ENCODE peak calls at places on chromosomes 3 and 15, in ten cellular contexts. B, W, M, I, U, Y, K, H, X and E are unnamed samples.

GRCh38 chr3:174536319-174536718 is 322.8 kb upstream of the NAALADL2 start:
- DNase-seq in W (no peak), I (no peak), M (no peak), K (no peak), H (no peak), U (no peak), X (no peak), Y (no peak), B (no peak), E (no peak)

GRCh38 chr15:98785796-98786581 is 137.7 kb downstream of the IGF1R start:
- DNase-seq in X (no peak), M (no peak), W (no peak), K (no peak), B (no peak), H (no peak), Y (no peak), I (peak), U (no peak), E (no peak)

GRCh38 chr3:16704938-16705337 is 99.7 kb upstream of the DAZL start:
- DNase-seq in I (no peak), B (no peak), U (no peak), W (no peak), M (no peak), Y (no peak), K (no peak), H (no peak), X (no peak), E (no peak)

GRCh38 chr15:23424111-23424904 is 22.7 kb downstream of the GOLGA6L2 start:
- DNase-seq in I (no peak), U (no peak), M (no peak), Y (no peak), W (no peak), X (no peak), H (no peak), B (no peak), K (peak), E (no peak)

GRCh38 chr15:40054746-40055575 is 16.0 kb upstream of the SRP14 start:
- DNase-seq in X (no peak), B (no peak), Y (peak), W (peak), K (peak), M (no peak), H (no peak), I (no peak), U (no peak), E (peak)

GRCh38 chr3:37477713-37478487 is 303.5 kb upstream of the LRRFIP2 start:
- DNase-seq in H (no peak), K (no peak), Y (no peak), I (no peak), X (no peak), M (no peak), U (no peak), B (no peak), W (no peak), E (no peak)

GRCh38 chr15:83491486-83491885 is 44.3 kb downstream of the SH3GL3 start:
- DNase-seq in X (no peak), I (no peak), U (no peak), H (no peak), K (no peak), B (no peak), Y (no peak), W (no peak), M (no peak), E (no peak)

GRCh38 chr15:100394726-100395125 is 53.0 kb upstream of the ADAMTS17 start:
- DNase-seq in H (no peak), Y (no peak), X (no peak), I (no peak), M (no peak), B (no peak), U (no peak), W (no peak), K (no peak), E (no peak)

GRCh38 chr3:3110299-3110630 is at the start of gene IL5RA:
- DNase-seq in U (no peak), Y (peak), I (peak), X (no peak), H (no peak), K (no peak), W (no peak), M (no peak), B (no peak), E (no peak)

GRCh38 chr3:146148468-146148931 is 12.5 kb downstream of the PLOD2 start:
- DNase-seq in W (no peak), M (no peak), U (no peak), K (no peak), I (no peak), X (no peak), H (no peak), B (no peak), Y (peak), E (no peak)

GRCh38 chr15:81531141-81531592 is 157.2 kb upstream of the TMC3 start:
- DNase-seq in M (no peak), X (peak), H (no peak), K (no peak), U (no peak), B (no peak), W (no peak), I (no peak), Y (peak), E (peak)

GRCh38 chr3:127690823-127691452 is 18.2 kb downstream of the ABTB1 start:
- DNase-seq in Y (peak), M (no peak), U (peak), H (no peak), X (peak), K (peak), I (peak), B (no peak), W (no peak), E (peak)

GRCh38 chr15:63420333-63420741 is 38.7 kb upstream of the CA12 start:
- DNase-seq in U (no peak), Y (peak), M (no peak), B (no peak), W (no peak), X (no peak), I (peak), H (no peak), K (no peak), E (peak)

GRCh38 chr3:97825101-97825500 is 3.3 kb downstream of the CRYBG3 start:
- DNase-seq in W (no peak), M (no peak), H (no peak), I (no peak), B (no peak), Y (peak), U (no peak), X (no peak), K (no peak), E (no peak)

GRCh38 chr15:29102911-29103824 is 166.5 kb downstream of the NSMCE3 start:
- DNase-seq in I (no peak), K (peak), M (no peak), X (peak), B (no peak), W (no peak), U (peak), H (no peak), Y (no peak), E (peak)

GRCh38 chr3:41612853-41613252 is 349.1 kb downstream of the ULK4 start:
- DNase-seq in B (no peak), Y (no peak), K (no peak), W (no peak), X (no peak), U (no peak), M (no peak), H (no peak), I (no peak), E (no peak)

GRCh38 chr15:69666921-69667811 is 214.5 kb downstream of the RPLP1 start:
- DNase-seq in K (peak), M (peak), I (no peak), W (no peak), U (peak), Y (no peak), B (no peak), X (peak), H (no peak), E (no peak)

GRCh38 chr3:133547432-133548041 is 25.9 kb upstream of the CDV3 start:
- DNase-seq in Y (peak), K (no peak), X (no peak), U (no peak), B (peak), I (peak), W (no peak), M (no peak), H (no peak), E (peak)

GRCh38 chr15:31303434-31304073 is 23.1 kb upstream of the KLF13 start:
- DNase-seq in H (no peak), M (no peak), B (no peak), U (peak), Y (peak), W (no peak), X (peak), I (no peak), K (peak), E (no peak)

GRCh38 chr3:115800489-115801080 is 177.3 kb downstream of the GAP43 start:
- DNase-seq in Y (peak), I (peak), U (no peak), B (no peak), X (no peak), H (no peak), W (no peak), K (no peak), M (no peak), E (peak)

GRCh38 chr3:42129014-42129953 is 38.1 kb downstream of the TRAK1 start:
- DNase-seq in K (no peak), M (no peak), Y (peak), X (no peak), W (no peak), H (peak), U (no peak), I (peak), B (no peak), E (no peak)

GRCh38 chr3:111846717-111847116 is 12.3 kb upstream of the PHLDB2 start:
- DNase-seq in M (no peak), K (no peak), B (no peak), W (no peak), I (peak), H (no peak), Y (peak), X (no peak), U (no peak), E (peak)

GRCh38 chr15:67048281-67049279 is 16.8 kb upstream of the SMAD3 start:
- DNase-seq in B (no peak), I (peak), X (no peak), H (peak), Y (peak), U (no peak), M (no peak), K (peak), W (peak), E (peak)

GRCh38 chr3:54304867-54305266 is 182.5 kb downstream of the CACNA2D3 start:
- DNase-seq in X (no peak), H (no peak), K (no peak), M (no peak), Y (no peak), W (no peak), U (no peak), B (no peak), I (no peak), E (no peak)

GRCh38 chr3:194824100-194824499 is 138.4 kb downstream of the FAM43A start:
- DNase-seq in X (no peak), I (no peak), Y (no peak), W (no peak), B (no peak), K (no peak), M (no peak), H (no peak), U (no peak), E (no peak)

GRCh38 chr3:188197388-188197847 is 43.5 kb downstream of the LPP start:
- DNase-seq in Y (no peak), K (peak), M (no peak), H (no peak), W (no peak), I (no peak), U (no peak), B (no peak), X (peak), E (no peak)

GRCh38 chr15:69893863-69894262 is 203.9 kb downstream of the TLE3 start:
- DNase-seq in W (no peak), H (no peak), U (no peak), I (no peak), B (no peak), Y (peak), X (peak), M (peak), K (no peak), E (peak)

GRCh38 chr3:177811111-177811510 is 613.8 kb upstream of the TBL1XR1 start:
- DNase-seq in Y (no peak), B (no peak), M (no peak), K (no peak), H (no peak), W (no peak), I (no peak), X (no peak), U (no peak), E (no peak)

GRCh38 chr3:46454606-46455005 is 10.1 kb downstream of the LTF start:
- DNase-seq in X (no peak), Y (no peak), M (no peak), K (no peak), U (no peak), I (no peak), H (no peak), B (no peak), W (no peak), E (no peak)

GRCh38 chr3:171225698-171226097 is 199.2 kb upstream of the SLC2A2 start:
- DNase-seq in W (no peak), I (no peak), M (no peak), K (no peak), U (no peak), H (no peak), Y (peak), B (no peak), X (no peak), E (peak)

GRCh38 chr3:45131201-45131600 is 15.0 kb downstream of the CDCP1 start:
- DNase-seq in B (no peak), W (no peak), Y (peak), H (no peak), U (no peak), I (no peak), X (no peak), K (no peak), M (no peak), E (peak)

GRCh38 chr3:144127014-144127413 is 155.4 kb downstream of the DIPK2A start:
- DNase-seq in U (no peak), M (no peak), K (no peak), I (no peak), Y (no peak), W (no peak), X (no peak), B (no peak), H (no peak), E (no peak)

GRCh38 chr3:144129536-144130214 is 158.1 kb downstream of the DIPK2A start:
- DNase-seq in H (no peak), I (no peak), K (no peak), W (no peak), B (no peak), M (no peak), U (no peak), Y (no peak), X (no peak), E (peak)

GRCh38 chr3:144127700-144128099 is 156.1 kb downstream of the DIPK2A start:
- DNase-seq in M (no peak), W (no peak), B (no peak), H (peak), U (no peak), Y (no peak), X (no peak), I (no peak), K (no peak), E (no peak)

DNA sequence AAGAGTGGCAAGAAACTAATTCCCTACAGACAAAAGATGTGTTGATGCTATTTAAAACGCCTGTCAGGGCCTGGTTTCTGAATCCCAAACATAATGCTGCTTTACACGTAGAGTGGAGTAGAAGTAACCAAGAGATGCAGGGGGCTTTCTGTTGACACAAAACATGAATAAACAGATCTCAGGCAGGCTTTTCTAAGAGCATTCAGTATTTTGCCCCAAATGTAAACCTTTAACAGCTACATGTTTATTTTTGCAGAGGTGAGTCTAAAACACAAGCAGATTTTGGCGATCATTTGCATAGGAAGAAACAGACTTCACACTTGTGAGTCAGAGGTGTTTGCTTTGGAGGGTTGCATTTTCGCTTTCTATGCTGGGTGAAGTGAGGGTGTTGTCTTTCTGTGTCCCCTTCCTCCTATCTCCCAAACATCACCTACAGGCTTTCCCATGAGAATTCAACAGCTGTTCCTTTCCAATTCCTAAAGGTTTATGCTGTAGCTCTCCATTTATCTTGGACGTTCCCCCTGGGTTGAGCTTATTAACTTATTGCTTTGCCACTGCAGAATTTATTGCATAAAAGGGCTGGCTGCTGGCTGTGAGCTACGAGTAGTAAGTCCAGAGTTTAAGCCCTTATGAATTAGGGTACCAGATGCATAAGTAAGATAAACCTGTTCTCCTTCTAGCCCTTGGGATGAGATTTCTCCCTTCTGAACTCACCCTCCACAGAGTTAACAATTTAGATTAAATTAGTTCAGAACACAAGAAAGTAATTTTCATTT is 156.7 kb downstream of the DIPK2A start:
- DNase-seq in B (no peak), K (no peak), W (no peak), U (no peak), X (no peak), H (no peak), I (no peak), Y (no peak), M (no peak), E (no peak)
- H3K4me3 ChIP-seq in B (no peak), K (no peak), W (no peak), U (no peak), X (no peak), H (no peak), I (no peak), Y (no peak), M (no peak), E (no peak)

GRCh38 chr3:122992138-122992537 is 35.4 kb downstream of the SEMA5B start:
- DNase-seq in W (no peak), Y (no peak), H (no peak), K (peak), I (no peak), U (no peak), M (no peak), B (no peak), X (no peak), E (no peak)
- TF ChIP-seq CTCF in W (no peak), Y (no peak), H (no peak), K (no peak), I (no peak), U (no peak), M (no peak), B (no peak), X (no peak), E (no peak)

GRCh38 chr3:190486908-190487607 is 26.8 kb upstream of the IL1RAP start:
- DNase-seq in K (no peak), Y (no peak), H (no peak), W (no peak), U (no peak), M (no peak), I (no peak), B (no peak), X (no peak), E (no peak)
- H3K4me3 ChIP-seq in K (no peak), Y (no peak), H (no peak), W (no peak), U (no peak), M (no peak), I (no peak), B (no peak), X (peak), E (no peak)

GRCh38 chr3:31634485-31634884 is 101.8 kb downstream of the STT3B start:
- DNase-seq in B (no peak), Y (peak), I (no peak), W (no peak), X (no peak), U (no peak), M (no peak), K (no peak), H (no peak), E (peak)

GRCh38 chr3:31636693-31637442 is 104.1 kb downstream of the STT3B start:
- DNase-seq in Y (no peak), B (no peak), K (no peak), X (no peak), U (no peak), M (no peak), H (no peak), W (no peak), I (no peak), E (no peak)

GRCh38 chr3:31635586-31635985 is 102.9 kb downstream of the STT3B start:
- DNase-seq in B (no peak), I (no peak), Y (no peak), M (no peak), W (no peak), X (no peak), U (no peak), K (no peak), H (no peak), E (no peak)

GRCh38 chr3:31636063-31636462 is 103.3 kb downstream of the STT3B start:
- DNase-seq in U (no peak), H (no peak), W (no peak), B (no peak), I (no peak), M (no peak), K (no peak), Y (no peak), X (no peak), E (peak)

GRCh38 chr3:31639828-31640227 is 107.1 kb downstream of the STT3B start:
- DNase-seq in U (no peak), W (no peak), X (no peak), B (no peak), Y (no peak), M (no peak), H (no peak), K (no peak), I (no peak), E (no peak)
- TF ChIP-seq CTCF in U (no peak), W (no peak), X (no peak), B (no peak), Y (peak), M (no peak), H (no peak), K (no peak), I (no peak), E (no peak)

DNA sequence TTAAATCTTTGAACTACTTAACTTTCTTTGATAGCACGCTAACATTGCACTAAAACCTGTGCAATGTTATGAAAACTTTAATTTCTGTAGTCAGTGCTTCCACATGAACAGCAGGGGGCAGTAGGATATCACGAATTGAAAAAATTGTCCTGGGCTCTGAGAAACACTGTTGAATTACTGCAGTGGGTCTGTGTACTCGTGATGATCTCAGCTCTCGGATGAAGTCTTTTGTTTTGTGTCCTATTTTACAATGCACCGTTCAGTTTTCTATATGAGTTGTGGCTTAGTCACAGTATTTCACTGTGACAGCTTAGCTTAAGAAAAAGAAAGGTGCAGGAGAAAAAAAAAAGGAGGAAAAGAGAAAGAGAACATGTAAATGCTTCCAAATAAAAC is 141.3 kb upstream of the CCDC54 start:
- DNase-seq in U (no peak), Y (peak), K (no peak), X (no peak), H (peak), B (no peak), M (peak), I (peak), W (peak), E (peak)
- H3K4me3 ChIP-seq in U (peak), Y (peak), K (peak), X (peak), H (peak), B (peak), M (peak), I (peak), W (peak), E (peak)

GRCh38 chr3:8987673-8988655 is 24.7 kb upstream of the RAD18 start:
- DNase-seq in H (peak), U (no peak), X (peak), M (peak), Y (peak), B (peak), K (no peak), I (peak), W (no peak), E (peak)
- TF ChIP-seq CTCF in H (peak), U (peak), X (peak), M (peak), Y (peak), B (peak), K (peak), I (peak), W (peak), E (peak)

DNA sequence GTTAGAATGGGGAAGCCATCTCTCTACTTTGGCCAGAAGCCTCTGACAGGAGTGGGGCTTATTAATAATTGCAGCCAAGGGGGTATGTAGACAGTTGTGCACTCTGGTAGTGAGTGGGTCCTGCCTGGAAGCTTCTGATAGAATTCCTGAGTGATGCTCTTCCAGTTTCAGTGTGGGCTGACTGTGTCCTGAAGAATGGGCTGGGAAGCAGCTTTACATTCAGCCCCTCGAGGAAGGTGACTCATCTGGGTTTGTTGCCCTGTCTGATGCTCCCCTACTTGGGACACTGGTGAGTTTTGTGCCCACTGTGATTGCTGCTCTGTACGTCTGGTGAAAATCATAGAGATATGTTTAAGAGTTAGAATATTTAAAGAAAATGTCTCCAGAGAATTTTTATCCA is 444.7 kb upstream of the RBMS3 start:
- DNase-seq in X (no peak), U (no peak), Y (no peak), M (no peak), B (no peak), K (no peak), H (no peak), W (no peak), I (no peak), E (peak)
- H3K4me3 ChIP-seq in X (no peak), U (no peak), Y (no peak), M (no peak), B (no peak), K (no peak), H (no peak), W (no peak), I (no peak), E (no peak)

GRCh38 chr3:43690400-43691119 is at the start of gene ABHD5:
- DNase-seq in H (peak), X (peak), M (peak), W (peak), I (peak), B (peak), K (peak), Y (peak), U (peak), E (peak)
- TF ChIP-seq CTCF in H (peak), X (no peak), M (peak), W (peak), I (peak), B (no peak), K (peak), Y (peak), U (no peak), E (peak)

GRCh38 chr15:35007397-35007796 is 19.3 kb upstream of the ZNF770 start:
- DNase-seq in B (no peak), Y (no peak), K (no peak), W (no peak), H (no peak), X (no peak), U (no peak), I (no peak), M (no peak), E (no peak)
- H3K4me3 ChIP-seq in B (no peak), Y (no peak), K (no peak), W (no peak), H (no peak), X (no peak), U (no peak), I (no peak), M (no peak), E (no peak)